ENCODE peak calls at places on chromosomes 16 and 17, in five cellular contexts. One of them, this sample, is unnamed.
A peak's percentile ranks its signal among the peaks of the same experiment; 100 is the strongest.

GRCh38 chr16:14309001-14309886 is 238.1 kb downstream of the MRTFB start:
- DNase-seq in SJSA1: no peak
- DNase-seq in IMR-90: peak; percentile 39
- DNase-seq in neural progenitor cell: peak; percentile 42
- DNase-seq in CD8-positive, alpha-beta memory T cell: peak; percentile 72
- DNase-seq in this sample: peak; percentile 91

GRCh38 chr16:9053006-9053601 is 38.3 kb upstream of the HAPSTR1 start:
- DNase-seq in CD8-positive, alpha-beta memory T cell: no peak
- DNase-seq in neural progenitor cell: peak; percentile 95
- DNase-seq in IMR-90: peak; percentile 75
- DNase-seq in SJSA1: no peak
- DNase-seq in this sample: peak; percentile 82

GRCh38 chr17:81204578-81204977 is 18.2 kb downstream of the CEP131 start:
- DNase-seq in CD8-positive, alpha-beta memory T cell: no peak
- DNase-seq in IMR-90: no peak
- DNase-seq in SJSA1: no peak
- DNase-seq in neural progenitor cell: no peak
- DNase-seq in this sample: no peak

GRCh38 chr17:69325518-69326301 is 1.2 kb downstream of the ABCA5 start:
- DNase-seq in SJSA1: peak; percentile 10
- DNase-seq in IMR-90: no peak
- DNase-seq in neural progenitor cell: peak; percentile 74
- DNase-seq in CD8-positive, alpha-beta memory T cell: no peak
- DNase-seq in this sample: no peak

GRCh38 chr16:30002614-30003346 is 6.7 kb downstream of the INO80E start:
- DNase-seq in IMR-90: no peak
- DNase-seq in CD8-positive, alpha-beta memory T cell: no peak
- DNase-seq in SJSA1: no peak
- DNase-seq in neural progenitor cell: no peak
- DNase-seq in this sample: no peak

GRCh38 chr17:45719335-45720071 is 64.6 kb upstream of the CRHR1 start:
- DNase-seq in SJSA1: peak; percentile 29
- DNase-seq in CD8-positive, alpha-beta memory T cell: no peak
- DNase-seq in neural progenitor cell: peak; percentile 54
- DNase-seq in IMR-90: peak; percentile 74
- DNase-seq in this sample: peak; percentile 36

GRCh38 chr17:35254107-35254802 is 11.4 kb downstream of the SLFN5 start:
- DNase-seq in CD8-positive, alpha-beta memory T cell: no peak
- DNase-seq in IMR-90: peak; percentile 97
- DNase-seq in neural progenitor cell: no peak
- DNase-seq in SJSA1: peak; percentile 75
- DNase-seq in this sample: peak; percentile 92

GRCh38 chr17:8479431-8479947 is 43.8 kb downstream of the NDEL1 start:
- DNase-seq in neural progenitor cell: no peak
- DNase-seq in IMR-90: peak; percentile 71
- DNase-seq in SJSA1: no peak
- DNase-seq in CD8-positive, alpha-beta memory T cell: no peak
- DNase-seq in this sample: no peak

GRCh38 chr17:44587339-44587738 is 30.1 kb downstream of the FZD2 start:
- DNase-seq in IMR-90: peak; percentile 91
- DNase-seq in SJSA1: peak; percentile 88
- DNase-seq in neural progenitor cell: no peak
- DNase-seq in CD8-positive, alpha-beta memory T cell: no peak
- DNase-seq in this sample: peak; percentile 89

GRCh38 chr16:89613101-89613953 is at the start of gene DPEP1:
- DNase-seq in IMR-90: no peak
- DNase-seq in neural progenitor cell: no peak
- DNase-seq in CD8-positive, alpha-beta memory T cell: no peak
- DNase-seq in SJSA1: no peak
- DNase-seq in this sample: no peak

GRCh38 chr17:75526555-75527270 is 1.2 kb downstream of the LLGL2 start:
- DNase-seq in IMR-90: no peak
- DNase-seq in CD8-positive, alpha-beta memory T cell: peak; percentile 16
- DNase-seq in SJSA1: no peak
- DNase-seq in neural progenitor cell: peak; percentile 42
- DNase-seq in this sample: no peak

GRCh38 chr16:88886915-88887521 is 20.6 kb upstream of the PABPN1L start:
- DNase-seq in IMR-90: peak; percentile 36
- DNase-seq in SJSA1: no peak
- DNase-seq in CD8-positive, alpha-beta memory T cell: no peak
- DNase-seq in neural progenitor cell: no peak
- DNase-seq in this sample: no peak

GRCh38 chr17:39219647-39220154 is 6.0 kb downstream of the STAC2 start:
- DNase-seq in neural progenitor cell: no peak
- DNase-seq in IMR-90: no peak
- DNase-seq in SJSA1: no peak
- DNase-seq in CD8-positive, alpha-beta memory T cell: no peak
- DNase-seq in this sample: no peak

GRCh38 chr17:9332164-9332527 is 243.5 kb downstream of the STX8 start:
- DNase-seq in SJSA1: no peak
- DNase-seq in CD8-positive, alpha-beta memory T cell: no peak
- DNase-seq in IMR-90: no peak
- DNase-seq in neural progenitor cell: no peak
- DNase-seq in this sample: no peak

GRCh38 chr16:90044111-90044551 is 24.9 kb upstream of the DBNDD1 start:
- DNase-seq in neural progenitor cell: no peak
- DNase-seq in CD8-positive, alpha-beta memory T cell: no peak
- DNase-seq in IMR-90: no peak
- DNase-seq in SJSA1: no peak
- DNase-seq in this sample: no peak

GRCh38 chr16:73048292-73049050 is 543 bp upstream of the ZFHX3 start:
- DNase-seq in IMR-90: no peak
- DNase-seq in neural progenitor cell: peak; percentile 86
- DNase-seq in SJSA1: peak; percentile 59
- DNase-seq in CD8-positive, alpha-beta memory T cell: no peak
- DNase-seq in this sample: no peak

GRCh38 chr17:35577826-35578194 is 561 bp downstream of the PEX12 start:
- DNase-seq in SJSA1: no peak
- DNase-seq in neural progenitor cell: no peak
- DNase-seq in IMR-90: peak; percentile 18
- DNase-seq in CD8-positive, alpha-beta memory T cell: no peak
- DNase-seq in this sample: no peak

GRCh38 chr16:27046958-27047357 is 19.8 kb upstream of the C16orf82 start:
- DNase-seq in IMR-90: no peak
- DNase-seq in SJSA1: no peak
- DNase-seq in CD8-positive, alpha-beta memory T cell: no peak
- DNase-seq in neural progenitor cell: no peak
- DNase-seq in this sample: no peak

GRCh38 chr17:10105513-10106001 is 92.8 kb downstream of the GAS7 start:
- DNase-seq in SJSA1: no peak
- DNase-seq in IMR-90: peak; percentile 90
- DNase-seq in CD8-positive, alpha-beta memory T cell: no peak
- DNase-seq in neural progenitor cell: no peak
- DNase-seq in this sample: no peak

GRCh38 chr16:53504665-53505064 is 1.7 kb upstream of the AKTIP start:
- DNase-seq in CD8-positive, alpha-beta memory T cell: peak; percentile 17
- DNase-seq in SJSA1: no peak
- DNase-seq in neural progenitor cell: no peak
- DNase-seq in IMR-90: peak; percentile 46
- DNase-seq in this sample: peak; percentile 41

GRCh38 chr16:71425746-71426068 is 16.1 kb downstream of the TLE7 start:
- DNase-seq in SJSA1: no peak
- DNase-seq in neural progenitor cell: no peak
- DNase-seq in IMR-90: no peak
- DNase-seq in CD8-positive, alpha-beta memory T cell: no peak
- DNase-seq in this sample: no peak

GRCh38 chr16:73390936-73391335 is 343.0 kb upstream of the ZFHX3 start:
- DNase-seq in CD8-positive, alpha-beta memory T cell: no peak
- DNase-seq in SJSA1: peak; percentile 19
- DNase-seq in IMR-90: peak; percentile 31
- DNase-seq in neural progenitor cell: no peak
- DNase-seq in this sample: no peak

GRCh38 chr16:30923554-30924085 is at the start of gene FBXL19:
- DNase-seq in CD8-positive, alpha-beta memory T cell: no peak
- DNase-seq in IMR-90: no peak
- DNase-seq in neural progenitor cell: peak; percentile 89
- DNase-seq in SJSA1: no peak
- DNase-seq in this sample: no peak

GRCh38 chr17:31309525-31309924 is 4.3 kb downstream of the EVI2B start:
- DNase-seq in CD8-positive, alpha-beta memory T cell: peak; percentile 47
- DNase-seq in SJSA1: no peak
- DNase-seq in neural progenitor cell: no peak
- DNase-seq in IMR-90: no peak
- DNase-seq in this sample: no peak

GRCh38 chr16:794091-794842 is 5.8 kb downstream of the CHTF18 start:
- DNase-seq in SJSA1: no peak
- DNase-seq in IMR-90: no peak
- DNase-seq in neural progenitor cell: peak; percentile 58
- DNase-seq in CD8-positive, alpha-beta memory T cell: no peak
- DNase-seq in this sample: no peak

GRCh38 chr17:8004899-8005298 is 2.5 kb downstream of the GUCY2D start:
- DNase-seq in SJSA1: no peak
- DNase-seq in CD8-positive, alpha-beta memory T cell: no peak
- DNase-seq in IMR-90: peak; percentile 79
- DNase-seq in neural progenitor cell: no peak
- DNase-seq in this sample: no peak

GRCh38 chr16:85395913-85396878 is 216.9 kb upstream of the GSE1 start:
- DNase-seq in CD8-positive, alpha-beta memory T cell: no peak
- DNase-seq in IMR-90: peak; percentile 24
- DNase-seq in SJSA1: no peak
- DNase-seq in neural progenitor cell: no peak
- DNase-seq in this sample: no peak

GRCh38 chr16:15701975-15702970 is 52.2 kb downstream of the NDE1 start:
- DNase-seq in IMR-90: peak; percentile 82
- DNase-seq in neural progenitor cell: no peak
- DNase-seq in CD8-positive, alpha-beta memory T cell: no peak
- DNase-seq in SJSA1: peak; percentile 14
- DNase-seq in this sample: no peak

GRCh38 chr16:57997528-57998265 is 2.8 kb downstream of the ZNF319 start:
- DNase-seq in SJSA1: no peak
- DNase-seq in neural progenitor cell: no peak
- DNase-seq in CD8-positive, alpha-beta memory T cell: no peak
- DNase-seq in IMR-90: no peak
- DNase-seq in this sample: no peak
- H3K4me1 ChIP-seq in SJSA1: peaks cover 54% of the 10 kb centered on the region
- H3K4me1 ChIP-seq in neural progenitor cell: peaks cover 8% of the 10 kb centered on the region
- H3K4me1 ChIP-seq in CD8-positive, alpha-beta memory T cell: peaks cover 65% of the 10 kb centered on the region
- H3K4me1 ChIP-seq in IMR-90: peaks cover 12% of the 10 kb centered on the region
- H3K4me1 ChIP-seq in this sample: peaks cover 7% of the 10 kb centered on the region

DNA sequence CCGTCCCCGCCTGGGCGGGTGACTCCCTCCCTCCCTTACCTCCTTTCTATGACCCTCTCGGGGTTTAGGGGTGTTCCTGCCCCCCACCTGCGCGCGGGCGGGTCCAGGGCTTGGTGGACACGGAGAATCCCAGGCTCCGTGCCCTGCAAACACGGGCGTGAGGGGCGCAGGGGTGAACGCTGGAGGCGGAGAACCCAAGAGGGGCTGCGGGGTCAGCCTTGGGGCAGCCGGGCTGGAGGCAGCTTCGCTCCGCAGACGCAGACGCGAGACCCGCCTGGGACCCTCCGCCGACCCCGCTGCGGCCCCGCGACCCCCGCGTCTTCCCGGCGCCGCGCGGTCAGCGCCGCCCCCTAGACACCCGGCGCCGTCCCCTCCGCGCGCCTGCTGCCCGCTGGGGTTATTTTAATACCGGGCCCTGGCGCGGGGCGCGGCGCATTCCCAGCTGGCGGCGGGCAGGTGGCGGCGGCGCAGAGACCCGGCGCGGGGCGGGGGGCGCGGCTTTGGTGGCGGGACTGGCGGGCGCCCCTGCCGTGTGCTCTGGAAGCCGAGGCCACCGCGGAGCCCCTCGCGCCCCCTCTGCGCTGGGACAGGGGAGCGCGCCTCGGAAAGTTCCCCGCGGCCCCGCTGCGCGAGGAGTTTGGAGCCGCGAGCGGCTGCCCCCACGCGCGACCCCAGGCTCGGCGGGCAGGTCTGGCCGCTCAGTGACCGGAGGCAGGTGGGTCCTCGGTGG is at the start of gene UTS2R:
- DNase-seq in SJSA1: no peak
- DNase-seq in IMR-90: no peak
- DNase-seq in CD8-positive, alpha-beta memory T cell: no peak
- DNase-seq in neural progenitor cell: peak; percentile 81
- DNase-seq in this sample: peak; percentile 62
- H3K4me1 ChIP-seq in SJSA1: peaks cover 21% of the 10 kb centered on the region
- H3K4me1 ChIP-seq in IMR-90: no peaks in the 10 kb centered on the region
- H3K4me1 ChIP-seq in CD8-positive, alpha-beta memory T cell: peaks cover 5% of the 10 kb centered on the region
- H3K4me1 ChIP-seq in neural progenitor cell: peaks cover 16% of the 10 kb centered on the region
- H3K4me1 ChIP-seq in this sample: peaks cover 12% of the 10 kb centered on the region

GRCh38 chr16:83937267-83937666 is 15.8 kb upstream of the OSGIN1 start:
- DNase-seq in IMR-90: no peak
- DNase-seq in neural progenitor cell: no peak
- DNase-seq in CD8-positive, alpha-beta memory T cell: no peak
- DNase-seq in SJSA1: no peak
- DNase-seq in this sample: no peak

GRCh38 chr16:83934684-83934977 is 18.4 kb upstream of the OSGIN1 start:
- DNase-seq in IMR-90: no peak
- DNase-seq in CD8-positive, alpha-beta memory T cell: no peak
- DNase-seq in neural progenitor cell: no peak
- DNase-seq in SJSA1: no peak
- DNase-seq in this sample: peak; percentile 50

GRCh38 chr16:83936581-83937165 is 16.4 kb upstream of the OSGIN1 start:
- DNase-seq in IMR-90: no peak
- DNase-seq in CD8-positive, alpha-beta memory T cell: no peak
- DNase-seq in SJSA1: no peak
- DNase-seq in neural progenitor cell: no peak
- DNase-seq in this sample: no peak

GRCh38 chr16:83935005-83935857 is 17.8 kb upstream of the OSGIN1 start:
- DNase-seq in neural progenitor cell: no peak
- DNase-seq in SJSA1: no peak
- DNase-seq in IMR-90: no peak
- DNase-seq in CD8-positive, alpha-beta memory T cell: no peak
- DNase-seq in this sample: no peak

DNA sequence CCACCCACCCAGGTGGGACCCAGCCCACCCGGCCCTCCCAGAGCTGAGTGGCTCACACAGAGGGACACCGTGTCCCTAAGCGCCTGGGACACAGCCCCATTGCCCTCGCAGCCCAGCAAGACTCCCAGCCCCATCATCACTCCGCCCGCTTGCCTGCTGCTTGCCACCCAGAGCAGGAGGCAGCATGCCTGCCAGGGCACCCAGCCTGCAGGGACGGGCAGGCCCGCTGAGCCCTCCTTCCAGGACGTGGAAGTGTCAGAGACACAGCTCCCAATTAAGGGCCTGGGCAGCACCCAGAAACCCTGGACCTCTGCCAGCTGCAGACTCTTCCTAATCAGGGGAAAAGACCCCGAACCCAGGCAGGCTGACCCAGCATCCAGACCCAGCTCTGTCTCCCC is 17.2 kb upstream of the OSGIN1 start:
- DNase-seq in neural progenitor cell: no peak
- DNase-seq in IMR-90: no peak
- DNase-seq in SJSA1: no peak
- DNase-seq in CD8-positive, alpha-beta memory T cell: no peak
- DNase-seq in this sample: no peak
- H3K4me1 ChIP-seq in neural progenitor cell: peaks cover 5% of the 10 kb centered on the region
- H3K4me1 ChIP-seq in IMR-90: peaks cover 6% of the 10 kb centered on the region
- H3K4me1 ChIP-seq in SJSA1: no peaks in the 10 kb centered on the region
- H3K4me1 ChIP-seq in CD8-positive, alpha-beta memory T cell: no peaks in the 10 kb centered on the region
- H3K4me1 ChIP-seq in this sample: peaks cover 23% of the 10 kb centered on the region

DNA sequence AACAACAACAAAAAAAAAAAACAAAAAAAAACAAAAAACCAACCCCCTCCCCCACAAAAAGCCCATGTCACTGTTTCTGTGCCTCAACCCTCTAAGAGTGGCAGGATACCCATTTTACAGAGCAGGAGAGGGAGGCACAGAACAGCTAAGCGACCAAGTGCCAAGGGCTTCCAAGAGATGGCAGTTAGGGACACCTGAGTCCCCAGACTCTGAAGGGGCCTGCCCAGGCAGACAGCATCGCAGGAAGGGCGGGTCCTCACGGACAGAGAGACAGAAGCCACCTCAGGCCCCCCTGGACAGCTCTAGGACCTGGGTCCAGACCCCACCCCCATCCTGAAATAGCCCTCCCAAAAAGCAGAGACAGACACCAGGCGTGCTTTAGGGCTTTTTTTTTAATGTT is 21.6 kb upstream of the CPSF4L start:
- DNase-seq in CD8-positive, alpha-beta memory T cell: no peak
- DNase-seq in neural progenitor cell: no peak
- DNase-seq in IMR-90: no peak
- DNase-seq in SJSA1: no peak
- DNase-seq in this sample: no peak
- H3K4me1 ChIP-seq in CD8-positive, alpha-beta memory T cell: no peaks in the 10 kb centered on the region
- H3K4me1 ChIP-seq in neural progenitor cell: peaks cover 31% of the 10 kb centered on the region
- H3K4me1 ChIP-seq in IMR-90: peaks cover 13% of the 10 kb centered on the region
- H3K4me1 ChIP-seq in SJSA1: peaks cover 30% of the 10 kb centered on the region
- H3K4me1 ChIP-seq in this sample: peaks cover 15% of the 10 kb centered on the region